ENCODE peak calls at places on chromosomes 7 and 10, in four cellular contexts. F is H1, O is HepG2, D is NT2/D1. Y is an unnamed sample.

GRCh38 chr10:131738396-131738735 is 162.4 kb upstream of the PPP2R2D start:
- DNase-seq in F (no peak), O (no peak), D (no peak), Y (no peak)

GRCh38 chr10:55813451-55814170 is 547.4 kb downstream of the ZWINT start:
- DNase-seq in F (no peak), O (no peak), D (no peak), Y (no peak)

GRCh38 chr7:73679709-73680108 is 3.5 kb downstream of the DNAJC30 start:
- DNase-seq in F (no peak), O (no peak), D (no peak), Y (no peak)

GRCh38 chr7:5595545-5596045 is 172.0 kb upstream of the TNRC18 start:
- DNase-seq in F (no peak), O (no peak), D (no peak), Y (no peak)

GRCh38 chr7:107158028-107158427 is 10.8 kb upstream of the HBP1 start:
- DNase-seq in F (no peak), O (no peak), D (no peak), Y (no peak)

GRCh38 chr10:42830237-42830636 is 47.6 kb downstream of the BMS1 start:
- DNase-seq in F (no peak), O (no peak), D (no peak), Y (no peak)

GRCh38 chr7:123410273-123410928 is 124.0 kb downstream of the IQUB start:
- DNase-seq in F (no peak), O (no peak), D (no peak), Y (peak; percentile 64)

GRCh38 chr10:30559118-30559684 is 70.4 kb downstream of the LYZL2 start:
- DNase-seq in F (no peak), O (no peak), D (no peak), Y (no peak)

GRCh38 chr10:72164617-72165016 is 51.2 kb upstream of the ANAPC16 start:
- DNase-seq in F (no peak), O (no peak), D (no peak), Y (peak; percentile 12)

GRCh38 chr10:120423350-120424197 is 33.5 kb upstream of the PLPP4 start:
- DNase-seq in F (peak; percentile 2), O (peak; percentile 29), D (peak; percentile 38), Y (peak; percentile 81)

GRCh38 chr10:91340613-91341362 is 69.4 kb upstream of the HECTD2 start:
- DNase-seq in F (no peak), O (no peak), D (no peak), Y (no peak)
- TF ChIP-seq SUZ12 in F (no peak), O (no peak), D (no peak), Y (no peak)

DNA sequence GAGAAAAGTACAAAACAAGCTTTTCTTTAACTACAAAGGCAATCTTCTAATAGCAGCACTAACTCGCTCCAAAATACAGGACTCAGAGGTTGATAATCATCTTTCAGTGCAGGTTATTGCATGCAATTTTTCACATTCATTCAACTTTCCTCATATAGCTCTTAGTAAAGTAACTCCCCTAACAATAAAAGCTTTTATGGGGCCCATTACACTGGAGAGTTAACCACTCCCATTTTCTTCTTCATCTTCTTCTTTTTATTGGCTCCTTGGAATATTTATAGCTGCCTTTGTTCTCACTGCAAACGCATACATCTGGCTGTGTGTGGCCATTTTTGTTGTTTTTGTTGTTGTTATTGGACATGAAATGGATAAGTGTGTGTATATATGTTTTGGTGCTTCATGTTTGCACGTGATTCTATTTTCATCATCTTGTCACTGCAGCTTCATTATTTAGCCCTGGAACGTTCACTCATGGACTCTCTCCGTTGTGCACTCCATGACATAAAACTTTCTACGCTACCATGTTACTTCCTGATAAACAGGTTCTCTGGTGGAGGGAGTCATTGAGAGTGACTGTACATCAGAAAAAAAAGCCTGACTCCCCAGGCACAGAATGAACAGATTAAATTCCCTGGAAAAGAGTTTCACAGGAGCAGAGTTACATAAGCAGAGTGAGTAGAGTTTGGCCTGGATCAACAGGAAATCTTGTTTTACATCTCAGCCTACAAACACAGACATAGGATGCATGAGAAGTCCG is 236.4 kb upstream of the SP4 start:
- DNase-seq in F (no peak), O (no peak), D (no peak), Y (no peak)
- TF ChIP-seq SUZ12 in F (no peak), O (no peak), D (no peak), Y (no peak)

DNA sequence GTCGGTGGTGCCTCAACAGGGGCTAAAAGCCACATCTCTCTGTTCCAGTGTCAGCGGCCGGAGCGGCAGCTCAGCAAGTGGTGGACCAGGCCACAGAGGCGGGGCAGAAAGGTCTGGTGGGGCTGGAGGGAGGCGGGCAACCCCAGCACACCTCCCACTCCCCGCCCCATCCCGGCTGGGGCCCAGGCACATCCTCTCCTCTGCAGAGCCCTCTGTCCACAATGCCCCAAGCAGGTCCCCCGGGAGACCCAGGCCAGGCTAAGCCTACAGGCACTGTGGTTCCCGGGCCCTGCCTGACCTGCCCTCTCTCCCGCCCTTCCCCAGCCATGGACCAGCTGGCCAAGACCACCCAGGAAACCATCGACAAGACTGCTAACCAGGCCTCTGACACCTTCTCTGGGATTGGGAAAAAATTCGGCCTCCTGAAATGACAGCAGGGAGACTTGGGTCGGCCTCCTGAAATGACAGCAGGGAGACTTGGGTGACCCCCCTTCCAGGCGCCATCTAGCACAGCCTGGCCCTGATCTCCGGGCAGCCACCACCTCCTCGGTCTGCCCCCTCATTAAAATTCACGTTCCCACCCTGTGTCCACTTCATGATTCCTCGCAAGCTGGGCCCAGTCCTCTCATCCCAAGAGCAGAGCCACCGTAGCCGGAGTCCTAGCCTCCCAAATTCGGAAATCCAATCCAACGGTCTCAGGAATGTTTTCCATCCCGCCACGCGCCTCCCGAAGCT is 2.0 kb downstream of the ADIRF start:
- DNase-seq in F (no peak), O (no peak), D (no peak), Y (peak; percentile 3)
- TF ChIP-seq SUZ12 in F (peak; percentile 10), O (no peak), D (no peak), Y (no peak)

DNA sequence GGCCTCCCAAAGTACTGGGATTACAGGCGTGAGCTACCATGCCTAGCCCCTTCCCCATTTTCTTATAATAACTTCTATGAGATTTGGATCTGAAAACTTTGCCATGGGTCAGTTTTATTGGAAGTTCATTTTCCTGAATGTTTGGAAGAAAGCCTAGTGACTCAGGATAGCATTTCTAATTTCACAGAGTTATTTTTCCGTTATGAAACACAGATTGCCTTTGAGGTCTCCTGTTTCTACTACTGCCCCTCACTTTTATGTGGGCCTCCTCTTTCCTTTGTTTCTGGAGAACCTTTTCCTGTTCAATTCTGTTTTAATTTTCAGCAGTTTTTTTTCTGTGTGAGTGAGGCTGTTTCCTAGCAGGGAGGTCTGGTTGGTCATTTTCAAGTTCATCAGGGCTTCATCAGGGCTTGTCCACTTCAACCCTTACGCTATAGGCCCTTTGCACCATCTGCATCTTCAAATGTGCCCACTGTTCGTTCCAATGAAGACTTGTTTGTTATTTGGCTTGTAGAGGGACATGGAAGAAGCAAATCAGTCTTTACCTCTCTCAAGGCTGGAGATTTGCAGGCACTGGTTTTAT is 58.7 kb downstream of the BMPR1A start:
- DNase-seq in F (no peak), O (no peak), D (no peak), Y (no peak)
- TF ChIP-seq SUZ12 in F (no peak), O (no peak), D (no peak), Y (no peak)

DNA sequence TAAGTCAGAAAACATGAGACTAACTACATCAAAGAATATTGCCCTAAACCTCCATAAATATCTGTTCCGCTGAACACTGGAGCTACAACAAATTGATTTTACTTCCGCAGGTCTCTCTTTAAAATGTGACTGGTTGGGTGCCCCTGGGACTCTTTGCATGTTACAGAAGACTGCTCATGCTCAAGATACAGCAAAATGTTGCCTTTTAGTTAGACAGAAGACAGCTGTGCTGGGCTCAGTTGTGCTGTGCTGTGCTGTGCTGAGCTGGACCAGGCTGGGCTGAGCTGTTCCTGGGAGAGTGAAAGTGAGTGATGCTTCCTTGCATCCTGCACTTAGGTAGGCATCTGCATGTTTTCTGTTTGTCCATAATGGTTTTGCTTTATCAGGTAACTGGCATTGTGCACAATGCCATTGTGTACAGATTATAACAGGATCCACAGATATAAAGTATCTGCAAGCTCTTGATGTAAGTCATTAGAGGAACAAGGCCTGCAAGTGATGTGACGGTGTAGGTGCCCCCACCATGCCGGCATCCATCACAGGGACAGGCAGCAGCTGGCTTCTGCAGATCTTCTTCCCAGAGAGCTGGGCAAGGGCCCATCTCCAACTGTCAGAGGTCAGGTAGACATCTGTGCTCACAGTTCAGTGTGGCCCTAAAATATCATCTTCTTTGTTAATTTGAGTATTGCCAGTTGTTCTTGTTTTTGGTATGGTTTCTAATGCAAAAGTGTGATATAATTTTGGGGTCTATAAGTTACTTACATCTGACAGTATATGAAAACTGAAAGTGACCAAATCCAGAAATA is 972.5 kb upstream of the CELF2 start:
- DNase-seq in F (no peak), O (no peak), D (no peak), Y (no peak)
- TF ChIP-seq SUZ12 in F (no peak), O (no peak), D (no peak), Y (no peak)

GRCh38 chr7:26153823-26154783 is 2.1 kb downstream of the NFE2L3 start:
- DNase-seq in F (peak; percentile 83), O (no peak), D (peak; percentile 96), Y (no peak)

GRCh38 chr7:26155531-26156375 is 3.8 kb downstream of the NFE2L3 start:
- DNase-seq in F (no peak), O (peak; percentile 39), D (no peak), Y (no peak)

GRCh38 chr7:26159243-26159642 is 7.2 kb downstream of the NFE2L3 start:
- DNase-seq in F (no peak), O (peak; percentile 70), D (no peak), Y (no peak)

GRCh38 chr7:26157520-26158105 is 5.6 kb downstream of the NFE2L3 start:
- DNase-seq in F (no peak), O (no peak), D (no peak), Y (no peak)

DNA sequence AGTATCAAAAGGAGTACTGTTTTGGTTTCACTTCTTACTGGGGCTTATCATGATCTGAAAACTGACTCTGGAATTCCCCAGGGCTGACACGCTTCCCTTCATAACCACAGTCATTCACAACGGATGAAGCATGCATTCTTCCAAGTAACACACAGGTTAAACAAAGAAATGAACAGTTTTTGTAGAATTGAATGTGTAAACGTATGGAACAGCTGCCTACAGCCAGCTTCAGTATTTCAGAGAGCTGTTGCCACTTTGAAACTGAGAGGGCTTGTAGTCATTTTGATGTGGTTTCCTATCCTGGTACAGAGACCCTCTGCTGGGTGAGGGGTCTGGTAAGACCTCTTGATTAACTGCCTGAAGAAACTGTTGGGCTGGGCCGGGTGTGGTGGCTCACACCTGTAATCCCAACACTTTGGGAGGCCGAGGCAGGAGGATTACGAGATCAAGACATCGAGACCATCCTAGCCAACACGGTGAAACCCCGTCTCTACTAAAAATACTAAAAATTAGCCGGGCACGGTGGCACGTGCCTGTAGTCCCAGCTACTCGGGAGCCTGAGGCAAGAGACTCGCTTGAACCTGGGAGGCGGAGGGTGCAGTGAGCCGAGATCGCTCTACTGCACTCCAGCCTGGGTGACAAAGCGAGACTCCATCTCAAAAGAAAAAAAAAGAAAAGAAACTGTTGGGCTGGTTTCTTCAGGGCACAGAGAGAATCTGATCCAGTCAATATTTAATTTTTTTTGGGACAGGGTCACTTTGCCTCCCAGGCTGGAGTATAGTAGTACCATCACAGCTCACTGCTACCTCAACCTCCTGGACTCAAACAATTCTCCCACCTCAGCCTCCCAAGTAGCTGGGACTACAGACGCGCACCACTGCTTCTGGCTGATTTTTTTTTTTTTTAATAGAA is 4.7 kb downstream of the NFE2L3 start:
- DNase-seq in F (no peak), O (peak; percentile 81), D (no peak), Y (no peak)
- TF ChIP-seq SUZ12 in F (no peak), O (no peak), D (no peak), Y (no peak)

GRCh38 chr10:96096958-96097357 is 33.1 kb upstream of the ZNF518A start:
- DNase-seq in F (no peak), O (no peak), D (no peak), Y (no peak)
- TF ChIP-seq SUZ12 in F (no peak), O (no peak), D (no peak), Y (no peak)

GRCh38 chr7:36764929-36765328 is 40.6 kb upstream of the AOAH start:
- DNase-seq in F (no peak), O (no peak), D (no peak), Y (no peak)
- TF ChIP-seq SUZ12 in F (no peak), O (no peak), D (no peak), Y (no peak)

GRCh38 chr10:61354538-61354937 is 98.6 kb downstream of the TMEM26 start:
- DNase-seq in F (no peak), O (no peak), D (no peak), Y (no peak)
- TF ChIP-seq SUZ12 in F (no peak), O (no peak), D (no peak), Y (no peak)

Y was measured in HEK293T.